ENCODE peak calls at places on chromosome 20, in six cellular contexts. One of them, this sample, is unnamed.

GRCh38 chr20:15895126-15895525 is 678.1 kb downstream of the KIF16B start:
- DNase-seq in AG10803: peak
- DNase-seq in tibial artery: no peak
- DNase-seq in Panc1: no peak
- DNase-seq in WTC11: no peak
- DNase-seq in heart right ventricle: no peak
- DNase-seq in this sample: peak

GRCh38 chr20:50886184-50886790 is 45.0 kb downstream of the ADNP start:
- DNase-seq in AG10803: no peak
- DNase-seq in tibial artery: peak
- DNase-seq in Panc1: no peak
- DNase-seq in WTC11: no peak
- DNase-seq in heart right ventricle: no peak
- DNase-seq in this sample: no peak

GRCh38 chr20:53034899-53035298 is 62.7 kb downstream of the TSHZ2 start:
- DNase-seq in AG10803: no peak
- DNase-seq in tibial artery: no peak
- DNase-seq in Panc1: no peak
- DNase-seq in WTC11: no peak
- DNase-seq in heart right ventricle: no peak
- DNase-seq in this sample: no peak

GRCh38 chr20:43463864-43464785 is 6.4 kb downstream of the SRSF6 start:
- DNase-seq in AG10803: no peak
- DNase-seq in tibial artery: no peak
- DNase-seq in Panc1: no peak
- DNase-seq in WTC11: no peak
- DNase-seq in heart right ventricle: no peak
- DNase-seq in this sample: no peak

GRCh38 chr20:3818155-3819151 is 1.9 kb upstream of the AP5S1 start:
- DNase-seq in AG10803: peak
- DNase-seq in tibial artery: peak
- DNase-seq in Panc1: peak
- DNase-seq in WTC11: peak
- DNase-seq in heart right ventricle: peak
- DNase-seq in this sample: no peak

GRCh38 chr20:3430376-3431069 is 23.1 kb upstream of the DNAAF9 start:
- DNase-seq in AG10803: no peak
- DNase-seq in tibial artery: no peak
- DNase-seq in Panc1: no peak
- DNase-seq in WTC11: no peak
- DNase-seq in heart right ventricle: no peak
- DNase-seq in this sample: no peak

GRCh38 chr20:53827996-53828672 is 234.5 kb upstream of the ZNF217 start:
- DNase-seq in AG10803: peak
- DNase-seq in tibial artery: no peak
- DNase-seq in Panc1: peak
- DNase-seq in WTC11: no peak
- DNase-seq in heart right ventricle: peak
- DNase-seq in this sample: peak

GRCh38 chr20:51373713-51374481 is 168.6 kb downstream of the NFATC2 start:
- DNase-seq in AG10803: no peak
- DNase-seq in tibial artery: no peak
- DNase-seq in Panc1: no peak
- DNase-seq in WTC11: no peak
- DNase-seq in heart right ventricle: peak
- DNase-seq in this sample: no peak

GRCh38 chr20:23205656-23206055 is 119.5 kb upstream of the CD93 start:
- DNase-seq in AG10803: peak
- DNase-seq in tibial artery: peak
- DNase-seq in Panc1: no peak
- DNase-seq in WTC11: peak
- DNase-seq in heart right ventricle: peak
- DNase-seq in this sample: peak

GRCh38 chr20:36030143-36030542 is 61.8 kb downstream of the CNBD2 start:
- DNase-seq in AG10803: no peak
- DNase-seq in tibial artery: no peak
- DNase-seq in Panc1: no peak
- DNase-seq in WTC11: no peak
- DNase-seq in heart right ventricle: peak
- DNase-seq in this sample: no peak

GRCh38 chr20:54293526-54293925 is 85.6 kb downstream of the PFDN4 start:
- DNase-seq in AG10803: peak
- DNase-seq in tibial artery: no peak
- DNase-seq in Panc1: no peak
- DNase-seq in WTC11: no peak
- DNase-seq in heart right ventricle: peak
- DNase-seq in this sample: no peak

GRCh38 chr20:10264166-10264558 is 45.5 kb downstream of the SNAP25 start:
- DNase-seq in AG10803: no peak
- DNase-seq in tibial artery: no peak
- DNase-seq in Panc1: no peak
- DNase-seq in WTC11: no peak
- DNase-seq in heart right ventricle: no peak
- DNase-seq in this sample: no peak

GRCh38 chr20:9981834-9982233 is 53.0 kb upstream of the ANKEF1 start:
- DNase-seq in AG10803: no peak
- DNase-seq in tibial artery: no peak
- DNase-seq in Panc1: no peak
- DNase-seq in WTC11: no peak
- DNase-seq in heart right ventricle: no peak
- DNase-seq in this sample: no peak

GRCh38 chr20:20070871-20071726 is 18.8 kb downstream of the CFAP61 start:
- DNase-seq in AG10803: no peak
- DNase-seq in tibial artery: no peak
- DNase-seq in Panc1: no peak
- DNase-seq in WTC11: no peak
- DNase-seq in heart right ventricle: peak
- DNase-seq in this sample: no peak

GRCh38 chr20:10565922-10566897 is 107.6 kb downstream of the JAG1 start:
- DNase-seq in AG10803: no peak
- DNase-seq in tibial artery: no peak
- DNase-seq in Panc1: no peak
- DNase-seq in WTC11: no peak
- DNase-seq in heart right ventricle: no peak
- DNase-seq in this sample: no peak

GRCh38 chr20:10469599-10469998 is 34.5 kb downstream of the SLX4IP start:
- DNase-seq in AG10803: peak
- DNase-seq in tibial artery: peak
- DNase-seq in Panc1: peak
- DNase-seq in WTC11: no peak
- DNase-seq in heart right ventricle: peak
- DNase-seq in this sample: peak

GRCh38 chr20:13102689-13103088 is 93.9 kb downstream of the SPTLC3 start:
- DNase-seq in AG10803: no peak
- DNase-seq in tibial artery: no peak
- DNase-seq in Panc1: no peak
- DNase-seq in WTC11: no peak
- DNase-seq in heart right ventricle: no peak
- DNase-seq in this sample: no peak

GRCh38 chr20:31543966-31544598 is 29.8 kb downstream of the HM13 start:
- DNase-seq in AG10803: peak
- DNase-seq in tibial artery: no peak
- DNase-seq in Panc1: no peak
- DNase-seq in WTC11: no peak
- DNase-seq in heart right ventricle: no peak
- DNase-seq in this sample: peak

GRCh38 chr20:36950432-36951197 is 893 bp downstream of the SAMHD1 start:
- DNase-seq in AG10803: no peak
- DNase-seq in tibial artery: no peak
- DNase-seq in Panc1: no peak
- DNase-seq in WTC11: peak
- DNase-seq in heart right ventricle: peak
- DNase-seq in this sample: no peak

GRCh38 chr20:59333928-59334327 is 33.5 kb downstream of the EDN3 start:
- DNase-seq in AG10803: no peak
- DNase-seq in tibial artery: no peak
- DNase-seq in Panc1: no peak
- DNase-seq in WTC11: no peak
- DNase-seq in heart right ventricle: no peak
- DNase-seq in this sample: no peak

GRCh38 chr20:10368702-10369041 is 65.3 kb downstream of the MKKS start:
- DNase-seq in AG10803: no peak
- DNase-seq in tibial artery: no peak
- DNase-seq in Panc1: no peak
- DNase-seq in WTC11: no peak
- DNase-seq in heart right ventricle: no peak
- DNase-seq in this sample: no peak

GRCh38 chr20:35091808-35092523 is 641 bp downstream of the TRPC4AP start:
- DNase-seq in AG10803: peak
- DNase-seq in tibial artery: peak
- DNase-seq in Panc1: no peak
- DNase-seq in WTC11: no peak
- DNase-seq in heart right ventricle: no peak
- DNase-seq in this sample: no peak

GRCh38 chr20:1870792-1871550 is 24.2 kb upstream of the SIRPA start:
- DNase-seq in AG10803: no peak
- DNase-seq in tibial artery: no peak
- DNase-seq in Panc1: no peak
- DNase-seq in WTC11: no peak
- DNase-seq in heart right ventricle: no peak
- DNase-seq in this sample: no peak
- TF ChIP-seq CTCF in AG10803: no peak
- TF ChIP-seq CTCF in tibial artery: no peak
- TF ChIP-seq CTCF in Panc1: no peak
- TF ChIP-seq CTCF in WTC11: no peak
- TF ChIP-seq CTCF in heart right ventricle: no peak
- TF ChIP-seq CTCF in this sample: no peak

DNA sequence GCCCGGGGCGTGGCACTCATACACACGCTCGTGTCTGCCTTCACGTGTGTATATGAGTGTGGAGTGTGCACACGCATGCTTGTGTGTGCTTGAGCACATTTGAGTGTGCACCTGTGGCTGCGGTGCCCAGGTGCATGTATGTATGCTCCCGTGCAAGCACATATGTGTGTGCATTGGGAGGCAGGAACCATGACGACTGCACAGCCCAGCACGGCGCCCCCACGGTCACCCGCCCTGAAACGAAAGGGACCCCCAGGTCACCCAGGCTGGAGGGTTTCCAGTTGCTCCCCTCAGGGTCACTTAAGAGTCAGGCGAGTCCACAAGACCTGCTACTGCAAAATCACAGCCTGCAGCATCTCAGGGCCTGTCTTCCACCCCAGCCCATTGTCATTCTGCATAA is 94.7 kb downstream of the YTHDF1 start:
- DNase-seq in AG10803: no peak
- DNase-seq in tibial artery: no peak
- DNase-seq in Panc1: no peak
- DNase-seq in WTC11: no peak
- DNase-seq in heart right ventricle: no peak
- DNase-seq in this sample: no peak
- TF ChIP-seq CTCF in AG10803: no peak
- TF ChIP-seq CTCF in tibial artery: no peak
- TF ChIP-seq CTCF in Panc1: no peak
- TF ChIP-seq CTCF in WTC11: no peak
- TF ChIP-seq CTCF in heart right ventricle: no peak
- TF ChIP-seq CTCF in this sample: no peak

DNA sequence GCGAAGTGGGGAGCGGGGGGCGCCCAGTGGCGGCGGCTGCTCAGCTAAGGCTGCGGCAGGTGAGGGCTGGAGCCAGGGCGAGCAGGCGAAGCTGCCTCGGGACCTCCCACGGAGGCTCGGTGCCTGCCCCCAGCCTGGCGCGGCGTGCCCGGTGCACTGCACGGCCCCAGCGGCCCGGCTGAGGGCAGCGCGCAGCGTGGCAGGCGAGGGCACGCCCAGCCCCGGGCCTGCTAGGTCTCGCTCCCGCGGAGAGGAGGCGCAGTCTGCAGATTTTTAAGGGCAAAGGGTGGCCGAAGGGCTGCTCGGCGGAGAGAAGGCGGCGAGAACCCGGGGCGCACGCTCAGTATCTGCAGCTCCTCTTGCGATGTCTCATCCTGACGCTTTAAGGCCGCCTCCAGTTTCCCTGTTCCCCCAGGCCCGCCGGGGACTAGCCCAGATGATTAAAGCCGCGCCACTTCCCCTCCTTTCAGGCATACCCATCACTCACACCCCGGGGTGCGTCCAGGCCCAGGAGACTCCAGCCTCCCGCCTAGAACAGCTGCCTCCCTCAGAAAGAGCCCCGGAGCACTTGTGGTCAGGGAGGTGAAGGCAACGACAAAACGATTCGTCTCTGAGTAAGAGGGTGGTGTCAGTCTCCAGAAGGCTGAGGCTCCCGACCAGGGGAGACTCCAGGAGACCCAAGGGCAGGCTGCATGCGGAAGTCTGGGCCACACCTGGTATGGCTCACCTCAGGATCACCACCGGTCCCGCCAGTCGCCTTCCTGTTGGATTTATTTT is at the start of gene FERMT1:
- DNase-seq in AG10803: peak
- DNase-seq in tibial artery: no peak
- DNase-seq in Panc1: no peak
- DNase-seq in WTC11: peak
- DNase-seq in heart right ventricle: peak
- DNase-seq in this sample: peak
- TF ChIP-seq CTCF in AG10803: peak
- TF ChIP-seq CTCF in tibial artery: no peak
- TF ChIP-seq CTCF in Panc1: peak
- TF ChIP-seq CTCF in WTC11: no peak
- TF ChIP-seq CTCF in heart right ventricle: peak
- TF ChIP-seq CTCF in this sample: peak

GRCh38 chr20:41245086-41245707 is 72.3 kb downstream of the ZHX3 start:
- DNase-seq in AG10803: peak
- DNase-seq in tibial artery: no peak
- DNase-seq in Panc1: no peak
- DNase-seq in WTC11: peak
- DNase-seq in heart right ventricle: peak
- DNase-seq in this sample: no peak

GRCh38 chr20:41247523-41248370 is 69.8 kb downstream of the ZHX3 start:
- DNase-seq in AG10803: no peak
- DNase-seq in tibial artery: no peak
- DNase-seq in Panc1: no peak
- DNase-seq in WTC11: no peak
- DNase-seq in heart right ventricle: no peak
- DNase-seq in this sample: no peak

GRCh38 chr20:41248371-41249024 is 69.0 kb downstream of the ZHX3 start:
- DNase-seq in AG10803: peak
- DNase-seq in tibial artery: peak
- DNase-seq in Panc1: no peak
- DNase-seq in WTC11: no peak
- DNase-seq in heart right ventricle: peak
- DNase-seq in this sample: no peak

GRCh38 chr20:41249371-41249770 is 68.2 kb downstream of the ZHX3 start:
- DNase-seq in AG10803: peak
- DNase-seq in tibial artery: peak
- DNase-seq in Panc1: no peak
- DNase-seq in WTC11: no peak
- DNase-seq in heart right ventricle: peak
- DNase-seq in this sample: peak

DNA sequence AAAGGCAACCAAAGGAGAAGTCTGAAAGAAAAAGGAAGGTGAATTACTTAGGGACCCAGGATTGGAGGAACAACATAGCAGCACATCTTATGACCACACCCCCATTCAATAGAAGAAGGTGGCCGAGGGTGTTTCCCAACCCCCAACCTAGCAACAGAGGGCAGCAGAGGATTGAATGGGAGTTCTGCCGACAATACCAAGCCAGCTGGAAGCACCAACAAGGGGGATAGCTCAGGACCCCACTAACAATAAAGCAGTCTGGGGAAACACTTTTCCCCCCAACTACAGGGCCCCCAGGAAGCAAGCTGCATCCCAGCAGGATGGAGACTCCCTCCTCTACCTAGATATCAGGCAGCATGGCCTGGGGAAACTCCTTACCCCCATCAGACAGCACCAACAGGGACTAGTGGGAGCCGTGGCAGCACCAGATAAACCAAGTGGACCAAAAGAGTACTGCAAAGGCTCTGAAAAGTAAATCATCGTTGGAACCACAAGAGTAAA is 67.7 kb downstream of the ZHX3 start:
- DNase-seq in AG10803: no peak
- DNase-seq in tibial artery: no peak
- DNase-seq in Panc1: no peak
- DNase-seq in WTC11: peak
- DNase-seq in heart right ventricle: peak
- DNase-seq in this sample: no peak
- TF ChIP-seq CTCF in AG10803: peak
- TF ChIP-seq CTCF in tibial artery: peak
- TF ChIP-seq CTCF in Panc1: peak
- TF ChIP-seq CTCF in WTC11: peak
- TF ChIP-seq CTCF in heart right ventricle: peak
- TF ChIP-seq CTCF in this sample: peak